ENCODE peak calls at places on chromosomes 6 and 20, in seven cellular contexts. W is heart right ventricle, E is DND-41, I is neuronal stem cell, Y is Panc1, K is breast epithelium, M is OCI-LY7. J is an unnamed sample.
A peak's percentile ranks its signal among the peaks of the same experiment; 100 is the strongest.

GRCh38 chr6:112337209-112337638 is 9.9 kb upstream of the RFPL4B start:
- DNase-seq in K (peak; percentile 29), W (peak; percentile 51), M (peak; percentile 5), Y (peak; percentile 50), E (no peak), I (peak; percentile 59), J (peak; percentile 57)

GRCh38 chr20:46230811-46231282 is 77.5 kb downstream of the CDH22 start:
- DNase-seq in M (peak; percentile 19), I (peak; percentile 72), W (no peak), E (peak; percentile 63), K (no peak), Y (no peak), J (no peak)

GRCh38 chr20:48541581-48542071 is 286.2 kb downstream of the PREX1 start:
- DNase-seq in E (no peak), M (no peak), W (no peak), Y (no peak), K (no peak), I (no peak), J (no peak)

GRCh38 chr6:109336221-109336955 is 45.9 kb downstream of the CD164 start:
- DNase-seq in W (peak; percentile 9), I (no peak), Y (peak; percentile 64), M (no peak), E (no peak), K (peak; percentile 71), J (no peak)

GRCh38 chr6:83151114-83151513 is 42.0 kb downstream of the PGM3 start:
- DNase-seq in K (no peak), E (no peak), I (no peak), W (no peak), M (no peak), Y (no peak), J (no peak)

GRCh38 chr6:39777661-39778060 is 14.5 kb upstream of the DAAM2 start:
- DNase-seq in M (no peak), Y (no peak), K (no peak), I (no peak), W (no peak), E (no peak), J (no peak)

GRCh38 chr6:43923376-43924221 is 153.6 kb downstream of the VEGFA start:
- DNase-seq in Y (no peak), I (no peak), E (peak; percentile 19), K (no peak), M (no peak), W (no peak), J (no peak)

GRCh38 chr6:33313105-33313708 is 671 bp downstream of the TAPBP start:
- DNase-seq in W (peak; percentile 58), Y (no peak), I (no peak), M (peak; percentile 76), E (peak; percentile 61), K (no peak), J (no peak)

GRCh38 chr20:58706150-58706892 is 13.7 kb downstream of the NPEPL1 start:
- DNase-seq in Y (no peak), K (no peak), I (no peak), E (no peak), W (no peak), M (no peak), J (no peak)

GRCh38 chr6:72580281-72580940 is 41.5 kb upstream of the KCNQ5 start:
- DNase-seq in W (no peak), I (no peak), K (no peak), Y (peak; percentile 76), E (no peak), M (peak; percentile 41), J (no peak)

GRCh38 chr6:15897063-15897934 is 231.6 kb upstream of the MYLIP start:
- DNase-seq in M (no peak), I (no peak), E (no peak), W (peak; percentile 53), K (no peak), Y (no peak), J (no peak)

GRCh38 chr6:53588816-53589509 is 44.1 kb upstream of the GCLC start:
- DNase-seq in M (no peak), Y (no peak), K (no peak), E (no peak), I (no peak), W (no peak), J (no peak)

GRCh38 chr6:53986721-53987526 is 124.3 kb upstream of the MLIP start:
- DNase-seq in Y (no peak), I (no peak), E (no peak), K (no peak), W (no peak), M (no peak), J (no peak)

GRCh38 chr6:65989676-65990075 is 282.6 kb upstream of the EYS start:
- DNase-seq in W (no peak), I (no peak), Y (no peak), E (no peak), M (no peak), K (no peak), J (no peak)

GRCh38 chr20:48716086-48716485 is 111.7 kb downstream of the PREX1 start:
- DNase-seq in Y (no peak), M (no peak), K (no peak), I (no peak), E (peak; percentile 90), W (no peak), J (no peak)

GRCh38 chr6:8029243-8029870 is 34.8 kb downstream of the BLOC1S5 start:
- DNase-seq in W (no peak), I (no peak), E (no peak), K (no peak), M (no peak), Y (no peak), J (no peak)

GRCh38 chr20:51422912-51423667 is 119.4 kb downstream of the NFATC2 start:
- DNase-seq in K (no peak), M (no peak), E (no peak), I (no peak), Y (no peak), W (no peak), J (no peak)

GRCh38 chr20:59031326-59032022 is 661 bp downstream of the ATP5F1E start:
- DNase-seq in Y (no peak), W (no peak), I (no peak), K (no peak), E (peak; percentile 15), M (peak; percentile 48), J (no peak)

GRCh38 chr6:18102783-18103509 is 19.5 kb downstream of the NHLRC1 start:
- DNase-seq in Y (no peak), K (no peak), I (no peak), E (no peak), W (no peak), M (no peak), J (no peak)

GRCh38 chr6:15308445-15309213 is 62.8 kb downstream of the JARID2 start:
- DNase-seq in M (peak; percentile 40), W (no peak), E (no peak), I (no peak), Y (no peak), K (no peak), J (no peak)

GRCh38 chr20:19504251-19504650 is 253.8 kb upstream of the RIN2 start:
- DNase-seq in I (no peak), Y (no peak), M (no peak), W (no peak), E (no peak), K (no peak), J (no peak)

GRCh38 chr6:142946924-142947701 is 2.1 kb upstream of the HIVEP2 start:
- DNase-seq in I (peak; percentile 39), M (peak; percentile 75), K (peak; percentile 77), Y (no peak), W (peak; percentile 90), E (peak; percentile 25), J (no peak)
- H3K4me1 ChIP-seq in I (peaks cover 12% of the 10 kb centered on the region), M (peaks cover 26% of the 10 kb centered on the region), K (no peaks in the 10 kb centered on the region), Y (peaks cover 17% of the 10 kb centered on the region), W (peaks cover 27% of the 10 kb centered on the region), E (peaks cover 33% of the 10 kb centered on the region), J (no peaks in the 10 kb centered on the region)

GRCh38 chr6:89745096-89745495 is 74.5 kb downstream of the MDN1 start:
- DNase-seq in K (no peak), W (no peak), I (no peak), E (no peak), Y (no peak), M (no peak), J (no peak)

GRCh38 chr6:89750338-89750737 is 69.3 kb downstream of the MDN1 start:
- DNase-seq in W (no peak), K (no peak), Y (no peak), E (no peak), I (no peak), M (no peak), J (no peak)

GRCh38 chr6:89749918-89750317 is 69.7 kb downstream of the MDN1 start:
- DNase-seq in W (no peak), Y (no peak), I (no peak), M (no peak), K (no peak), E (no peak), J (no peak)

DNA sequence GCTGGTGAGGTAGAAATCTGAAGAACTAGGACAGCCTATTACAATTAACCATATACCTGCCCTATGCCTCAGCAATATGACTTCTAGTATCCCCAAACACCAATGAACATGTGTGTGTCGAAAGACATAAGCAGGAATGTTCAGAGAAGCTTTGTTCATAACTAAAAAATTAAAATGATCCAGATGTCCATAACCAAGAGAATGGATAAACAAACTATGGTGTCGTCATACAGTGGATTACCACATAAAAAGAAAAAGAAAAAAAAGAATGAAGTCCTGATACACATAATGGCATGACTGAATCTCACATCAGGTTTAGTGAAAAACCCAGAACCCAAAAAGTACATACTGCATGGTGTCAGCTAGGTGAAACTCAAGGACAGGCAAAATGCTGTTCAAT is 73.9 kb downstream of the MDN1 start:
- DNase-seq in M (no peak), I (no peak), E (no peak), K (no peak), Y (no peak), W (no peak), J (no peak)
- H3K36me3 ChIP-seq in M (peaks cover 90% of the 10 kb centered on the region), I (peaks cover 89% of the 10 kb centered on the region), E (peaks cover 84% of the 10 kb centered on the region), K (peaks cover 7% of the 10 kb centered on the region), Y (peaks cover 28% of the 10 kb centered on the region), W (no peaks in the 10 kb centered on the region), J (peaks cover 43% of the 10 kb centered on the region)

DNA sequence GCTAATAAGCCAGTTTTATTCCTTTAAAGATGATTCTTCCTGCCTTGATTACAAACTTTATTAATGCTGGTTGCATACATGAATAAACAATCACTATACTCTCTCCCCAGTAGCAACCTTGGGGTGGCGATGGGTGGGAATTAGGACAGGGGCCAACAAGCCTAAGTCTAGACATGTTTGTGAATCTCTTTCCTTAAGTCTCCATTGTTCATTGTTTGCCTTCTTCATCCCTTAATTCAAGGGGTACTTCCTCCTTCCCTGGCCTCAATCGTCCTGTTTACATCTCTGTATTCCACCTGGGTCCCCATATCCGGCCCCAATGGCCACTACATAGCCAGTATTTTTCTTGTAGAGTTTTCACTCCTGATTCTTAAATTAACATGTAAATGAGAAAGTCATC is 66.0 kb downstream of the ARHGAP18 start:
- DNase-seq in E (no peak), W (no peak), Y (no peak), I (no peak), K (no peak), M (no peak), J (no peak)
- H3K27ac ChIP-seq in E (no peak overlapping the region), W (peak overlapping the region; percentile 55), Y (peak overlapping the region; percentile 82), I (no peak overlapping the region), K (peak overlapping the region; percentile 41), M (no peak overlapping the region), J (no peak overlapping the region)

DNA sequence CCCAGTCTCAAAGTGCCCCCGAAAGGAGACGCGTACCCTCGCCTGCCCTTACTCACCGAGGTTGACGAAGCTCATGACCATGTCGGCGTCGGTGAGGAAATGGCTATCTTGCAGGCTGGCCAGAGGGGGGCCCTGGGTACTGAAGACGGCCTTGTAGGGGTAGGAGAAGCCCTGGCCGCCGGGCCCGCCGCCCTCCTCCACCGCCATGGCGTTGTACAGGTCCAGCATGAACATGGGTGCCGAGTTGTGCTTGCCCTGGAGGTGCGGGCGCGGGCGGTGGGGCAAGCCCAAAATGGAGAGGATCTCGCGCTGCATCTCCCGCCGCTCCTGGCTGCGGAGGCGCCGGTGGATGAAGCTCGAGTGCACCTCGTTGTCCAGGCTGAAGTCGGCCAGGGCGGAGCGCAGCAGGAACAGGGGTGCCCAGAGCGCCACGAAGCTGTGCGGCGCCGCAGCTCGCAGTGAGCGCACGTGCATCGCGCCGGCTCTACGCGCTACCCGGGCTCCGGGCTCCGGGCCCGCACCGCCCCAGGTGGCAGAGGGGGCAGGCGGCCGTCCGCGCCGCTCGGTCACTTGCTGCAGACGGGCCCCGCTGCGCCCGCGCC is 691 bp downstream of the BMP7 start:
- DNase-seq in I (no peak), K (no peak), W (no peak), M (peak; percentile 58), Y (no peak), E (no peak), J (no peak)
- H3K4me1 ChIP-seq in I (peaks cover 42% of the 10 kb centered on the region), K (no peaks in the 10 kb centered on the region), W (peaks cover 11% of the 10 kb centered on the region), M (peaks cover 70% of the 10 kb centered on the region), Y (peaks cover 8% of the 10 kb centered on the region), E (no peaks in the 10 kb centered on the region), J (peaks cover 14% of the 10 kb centered on the region)

J was measured in iPS DF 6.9.